ENCODE peak calls at places on chromosomes 3 and 15, in four cellular contexts. H, Q, J and V are unnamed samples.

GRCh38 chr15:91529534-91529933 is 324.0 kb upstream of the SLCO3A1 start:
- ATAC-seq in H (no peak), Q (no peak), J (no peak), V (no peak)

GRCh38 chr15:58522391-58522790 is 90.6 kb downstream of the LIPC start:
- ATAC-seq in H (no peak), Q (no peak), J (no peak), V (peak; percentile 2)

GRCh38 chr15:89177633-89178306 is 43.6 kb downstream of the RLBP1 start:
- ATAC-seq in H (peak; percentile 65), Q (peak; percentile 31), J (peak; percentile 34), V (peak; percentile 46)

GRCh38 chr15:48358229-48358641 is 27.0 kb downstream of the DUT start:
- ATAC-seq in H (peak; percentile 73), Q (no peak), J (no peak), V (peak; percentile 43)

GRCh38 chr3:158644345-158644908 is at the start of gene GFM1:
- ATAC-seq in H (peak; percentile 92), Q (peak; percentile 97), J (peak; percentile 95), V (peak; percentile 99)

GRCh38 chr15:101397521-101398003 is 91.9 kb downstream of the PCSK6 start:
- ATAC-seq in H (peak; percentile 27), Q (no peak), J (no peak), V (no peak)

GRCh38 chr15:78167227-78167888 is 18.2 kb downstream of the IDH3A start:
- ATAC-seq in H (no peak), Q (peak; percentile 100), J (no peak), V (peak; percentile 32)

GRCh38 chr15:29470311-29470710 is 200.7 kb upstream of the NSMCE3 start:
- ATAC-seq in H (peak; percentile 53), Q (no peak), J (no peak), V (peak; percentile 86)

GRCh38 chr15:29825205-29825604 is 2.9 kb upstream of the TJP1 start:
- ATAC-seq in H (no peak), Q (no peak), J (no peak), V (no peak)

GRCh38 chr3:166864473-166865467 is 515.3 kb downstream of the ZBBX start:
- ATAC-seq in H (no peak), Q (no peak), J (peak; percentile 25), V (no peak)

GRCh38 chr3:14657579-14657978 is 6.0 kb downstream of the CCDC174 start:
- ATAC-seq in H (no peak), Q (no peak), J (no peak), V (no peak)

GRCh38 chr3:47909607-47910006 is 106.6 kb downstream of the MAP4 start:
- ATAC-seq in H (no peak), Q (no peak), J (no peak), V (no peak)

GRCh38 chr3:154421067-154421466 is 8.9 kb downstream of the GPR149 start:
- ATAC-seq in H (no peak), Q (no peak), J (no peak), V (no peak)

GRCh38 chr3:149368201-149368849 is 9.1 kb downstream of the TM4SF1 start:
- ATAC-seq in H (no peak), Q (no peak), J (no peak), V (no peak)

GRCh38 chr15:96254168-96254567 is 76.3 kb upstream of the NR2F2 start:
- ATAC-seq in H (no peak), Q (no peak), J (no peak), V (no peak)

GRCh38 chr3:154192225-154192624 is 71.0 kb downstream of the ARHGEF26 start:
- ATAC-seq in H (no peak), Q (no peak), J (no peak), V (no peak)

GRCh38 chr3:177335728-177336127 is 138.4 kb upstream of the TBL1XR1 start:
- ATAC-seq in H (peak; percentile 65), Q (no peak), J (no peak), V (no peak)

GRCh38 chr3:139353920-139354556 is 10.2 kb downstream of the MRPS22 start:
- ATAC-seq in H (peak; percentile 95), Q (no peak), J (peak; percentile 62), V (peak; percentile 80)

GRCh38 chr3:157530637-157531300 is 27.6 kb upstream of the VEPH1 start:
- ATAC-seq in H (no peak), Q (no peak), J (no peak), V (peak; percentile 47)

GRCh38 chr3:13261104-13261800 is 158.9 kb downstream of the NUP210 start:
- ATAC-seq in H (no peak), Q (no peak), J (peak; percentile 10), V (no peak)

GRCh38 chr15:93167291-93167690 is 78.3 kb upstream of the RGMA start:
- ATAC-seq in H (no peak), Q (no peak), J (no peak), V (no peak)

GRCh38 chr15:26392956-26393355 is 379.9 kb downstream of the GABRB3 start:
- ATAC-seq in H (no peak), Q (no peak), J (no peak), V (no peak)

GRCh38 chr15:89768071-89768500 is 8.0 kb upstream of the MESP2 start:
- ATAC-seq in H (no peak), Q (no peak), J (no peak), V (no peak)

GRCh38 chr3:171829841-171830559 is 13.1 kb upstream of the TMEM212 start:
- ATAC-seq in H (peak; percentile 65), Q (no peak), J (peak; percentile 87), V (peak; percentile 93)

GRCh38 chr3:46314517-46314916 is 39.4 kb upstream of the CCR2 start:
- ATAC-seq in H (no peak), Q (peak; percentile 9), J (no peak), V (no peak)

GRCh38 chr3:189967254-189967865 is 153.3 kb downstream of the P3H2 start:
- ATAC-seq in H (peak; percentile 58), Q (no peak), J (no peak), V (peak; percentile 35)

GRCh38 chr15:78910836-78911235 is 34.0 kb downstream of the CTSH start:
- ATAC-seq in H (no peak), Q (no peak), J (no peak), V (no peak)

GRCh38 chr3:66344391-66344811 is 123.6 kb downstream of the SLC25A26 start:
- ATAC-seq in H (no peak), Q (no peak), J (no peak), V (no peak)

GRCh38 chr3:23697416-23697815 is 108.3 kb upstream of the UBE2E1 start:
- ATAC-seq in H (no peak), Q (no peak), J (no peak), V (no peak)

GRCh38 chr15:90560229-90560771 is 30.6 kb downstream of the CRTC3 start:
- ATAC-seq in H (no peak), Q (no peak), J (peak; percentile 75), V (peak; percentile 25)

GRCh38 chr15:70436428-70436827 is 326.9 kb downstream of the UACA start:
- ATAC-seq in H (no peak), Q (peak; percentile 81), J (no peak), V (no peak)

GRCh38 chr3:60657972-60658371 is 593.3 kb downstream of the FHIT start:
- ATAC-seq in H (no peak), Q (no peak), J (no peak), V (no peak)

GRCh38 chr3:151146731-151147091 is 56.3 kb downstream of the GPR171 start:
- ATAC-seq in H (no peak), Q (no peak), J (no peak), V (no peak)

GRCh38 chr15:101357333-101357732 is 62.3 kb upstream of the SNRPA1 start:
- ATAC-seq in H (no peak), Q (no peak), J (no peak), V (no peak)

GRCh38 chr15:65942436-65942835 is 73.1 kb downstream of the RAB11A start:
- ATAC-seq in H (no peak), Q (no peak), J (no peak), V (no peak)

GRCh38 chr15:41620536-41621199 is 39.5 kb upstream of the MGA start:
- ATAC-seq in H (no peak), Q (peak; percentile 11), J (no peak), V (no peak)